ENCODE peak calls at places on chromosomes 3 and 15, in nine cellular contexts. X, E, Z, J, W, U, P, Q and N are unnamed samples.
A peak's percentile ranks its signal among the peaks of the same experiment; 100 is the strongest.

GRCh38 chr15:34434627-34435305 is 2.8 kb downstream of the GOLGA8A start:
- DNase-seq in X (no peak), E (no peak), Z (no peak), J (no peak), W (no peak), U (no peak), P (no peak), Q (no peak), N (no peak)

GRCh38 chr3:167318996-167319615 is 61.0 kb downstream of the ZBBX start:
- DNase-seq in X (no peak), E (no peak), Z (no peak), J (no peak), W (no peak), U (no peak), P (no peak), Q (no peak), N (peak; percentile 6)

GRCh38 chr3:182717216-182717615 is 76.1 kb upstream of the ATP11B start:
- DNase-seq in X (no peak), E (no peak), Z (no peak), J (peak; percentile 34), W (no peak), U (no peak), P (no peak), Q (peak; percentile 37), N (no peak)

GRCh38 chr15:89138999-89139612 is 50.9 kb downstream of the ABHD2 start:
- DNase-seq in X (no peak), E (no peak), Z (no peak), J (no peak), W (no peak), U (no peak), P (no peak), Q (no peak), N (no peak)

GRCh38 chr15:48595988-48596387 is 49.5 kb downstream of the FBN1 start:
- DNase-seq in X (no peak), E (no peak), Z (no peak), J (no peak), W (no peak), U (peak; percentile 15), P (no peak), Q (no peak), N (no peak)

GRCh38 chr3:43031490-43032216 is 52.5 kb downstream of the GASK1A start:
- DNase-seq in X (no peak), E (no peak), Z (no peak), J (no peak), W (no peak), U (no peak), P (no peak), Q (no peak), N (no peak)

GRCh38 chr3:182139627-182140357 is 428.1 kb downstream of the SOX2 start:
- DNase-seq in X (no peak), E (no peak), Z (no peak), J (no peak), W (no peak), U (no peak), P (no peak), Q (peak; percentile 8), N (no peak)

GRCh38 chr15:57994468-57995154 is 70.9 kb downstream of the ALDH1A2 start:
- DNase-seq in X (no peak), E (no peak), Z (peak; percentile 81), J (no peak), W (no peak), U (no peak), P (peak; percentile 43), Q (peak; percentile 14), N (no peak)

GRCh38 chr15:77596821-77597803 is 35.6 kb downstream of the LINGO1 start:
- DNase-seq in X (no peak), E (no peak), Z (no peak), J (no peak), W (no peak), U (no peak), P (no peak), Q (no peak), N (no peak)

GRCh38 chr15:64857421-64857820 is 15.7 kb downstream of the PLEKHO2 start:
- DNase-seq in X (no peak), E (no peak), Z (no peak), J (peak; percentile 72), W (no peak), U (no peak), P (peak; percentile 59), Q (no peak), N (peak; percentile 68)

GRCh38 chr3:59407425-59407824 is 357.6 kb upstream of the CFAP20DC start:
- DNase-seq in X (no peak), E (no peak), Z (no peak), J (no peak), W (no peak), U (no peak), P (no peak), Q (no peak), N (no peak)

GRCh38 chr3:190318666-190319065 is 3.6 kb downstream of the CLDN1 start:
- DNase-seq in X (no peak), E (no peak), Z (no peak), J (no peak), W (no peak), U (no peak), P (no peak), Q (no peak), N (peak; percentile 78)
- H3K4me3 ChIP-seq in X (no peak overlapping the region), E (peak overlapping the region; percentile 1), Z (no peak overlapping the region), J (peak overlapping the region; percentile 87), W (no peak overlapping the region), U (no peak overlapping the region), P (no peak overlapping the region), Q (no peak overlapping the region), N (no peak overlapping the region)

DNA sequence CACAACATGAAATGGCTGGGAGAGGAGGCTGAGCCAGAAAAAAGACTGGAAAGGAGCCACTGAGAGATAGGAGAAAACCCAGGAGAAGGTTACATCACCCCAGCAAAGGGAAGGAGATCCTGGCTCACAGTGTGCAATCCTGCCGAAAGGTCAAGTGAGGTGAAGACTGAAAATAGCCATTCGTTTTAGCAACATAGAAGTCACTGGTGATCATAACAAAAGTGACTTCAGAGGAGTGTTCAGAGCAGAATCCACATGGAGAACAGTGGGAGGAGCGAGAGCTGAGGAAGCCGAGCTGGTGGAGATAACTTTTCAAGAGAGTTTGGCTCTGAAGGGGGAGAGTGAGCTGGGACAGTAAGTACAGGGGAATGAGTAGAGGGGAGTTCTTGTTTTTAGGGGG is 5.4 kb upstream of the HEG1 start:
- DNase-seq in X (no peak), E (no peak), Z (no peak), J (no peak), W (no peak), U (no peak), P (no peak), Q (peak; percentile 48), N (no peak)
- TF ChIP-seq CTCF in X (no peak), E (no peak), Z (no peak), J (no peak), W (no peak), U (no peak), P (no peak), Q (no peak), N (no peak)

GRCh38 chr3:77081240-77081661 is 41.4 kb downstream of the ROBO2 start:
- DNase-seq in X (no peak), E (peak; percentile 62), Z (no peak), J (peak; percentile 86), W (no peak), U (no peak), P (peak; percentile 64), Q (peak; percentile 67), N (peak; percentile 97)

GRCh38 chr3:77078279-77078678 is 38.4 kb downstream of the ROBO2 start:
- DNase-seq in X (no peak), E (no peak), Z (no peak), J (no peak), W (no peak), U (no peak), P (no peak), Q (no peak), N (no peak)

GRCh38 chr3:77084511-77084910 is 44.6 kb downstream of the ROBO2 start:
- DNase-seq in X (no peak), E (no peak), Z (no peak), J (no peak), W (no peak), U (no peak), P (no peak), Q (no peak), N (no peak)

GRCh38 chr3:77079988-77080585 is 40.2 kb downstream of the ROBO2 start:
- DNase-seq in X (no peak), E (no peak), Z (no peak), J (no peak), W (no peak), U (no peak), P (no peak), Q (no peak), N (no peak)
- H3K4me3 ChIP-seq in X (no peak overlapping the region), E (no peak overlapping the region), Z (no peak overlapping the region), J (no peak overlapping the region), W (no peak overlapping the region), U (no peak overlapping the region), P (no peak overlapping the region), Q (no peak overlapping the region), N (no peak overlapping the region)

DNA sequence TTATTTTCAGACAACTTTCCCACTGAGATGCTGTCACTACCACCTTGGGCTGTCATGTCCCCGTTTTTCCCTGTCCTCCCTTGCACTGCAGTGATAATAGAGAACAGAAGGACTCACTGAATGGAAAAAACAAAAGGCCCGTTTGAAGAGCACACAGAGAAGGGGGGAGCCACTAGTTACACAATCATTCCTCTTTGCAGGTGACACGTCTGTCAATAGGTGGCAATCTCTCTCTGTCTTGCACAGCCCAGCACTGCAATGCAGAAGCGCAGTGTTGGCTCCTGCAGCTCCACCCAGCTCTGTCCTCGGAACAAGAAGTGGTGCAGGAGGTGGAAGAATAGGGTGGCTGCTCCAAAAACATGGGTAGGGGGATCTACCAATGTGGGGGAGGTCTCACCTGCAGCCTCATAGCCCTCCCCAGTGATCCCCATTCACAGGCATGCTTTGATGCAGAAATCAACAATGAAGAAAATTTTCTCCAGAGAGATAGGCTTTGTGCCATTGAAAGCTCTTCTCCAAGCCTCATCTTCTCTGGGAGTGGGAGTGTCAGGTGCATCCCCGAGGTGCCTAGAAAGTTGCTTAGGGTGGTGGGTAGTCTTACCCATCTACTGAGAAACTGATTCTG is 31.8 kb downstream of the FSTL1 start:
- DNase-seq in X (peak; percentile 57), E (peak; percentile 51), Z (peak; percentile 68), J (no peak), W (peak; percentile 8), U (peak; percentile 18), P (no peak), Q (peak; percentile 77), N (peak; percentile 69)
- TF ChIP-seq CTCF in X (peak; percentile 46), E (peak; percentile 46), Z (peak; percentile 58), J (peak; percentile 80), W (peak; percentile 52), U (peak; percentile 76), P (peak; percentile 17), Q (peak; percentile 64), N (peak; percentile 87)

GRCh38 chr3:127787556-127787955 is 34.8 kb downstream of the MGLL start:
- DNase-seq in X (no peak), E (no peak), Z (no peak), J (no peak), W (no peak), U (no peak), P (no peak), Q (no peak), N (no peak)
- H3K4me3 ChIP-seq in X (no peak overlapping the region), E (no peak overlapping the region), Z (no peak overlapping the region), J (no peak overlapping the region), W (no peak overlapping the region), U (no peak overlapping the region), P (no peak overlapping the region), Q (no peak overlapping the region), N (no peak overlapping the region)

DNA sequence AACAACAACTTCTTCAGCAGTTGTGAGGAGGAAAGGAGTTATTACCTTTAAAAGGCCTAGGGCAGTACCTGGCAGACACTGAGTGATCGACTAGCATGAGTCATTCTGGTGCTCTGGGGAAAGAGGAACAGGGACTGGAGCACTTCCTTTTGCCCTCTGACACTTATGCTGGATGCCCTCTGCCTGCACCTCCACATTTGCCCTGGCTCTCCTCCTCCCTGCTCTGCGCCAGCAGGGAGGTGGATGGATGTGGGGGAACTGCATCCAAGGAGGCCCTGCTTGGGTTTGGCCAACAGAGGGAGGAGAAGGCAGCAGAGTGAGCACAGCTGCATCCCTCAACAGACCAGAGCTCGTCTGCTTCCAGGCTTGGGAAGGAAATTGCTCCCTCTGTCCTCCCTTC is 75.1 kb downstream of the SEMA5B start:
- DNase-seq in X (no peak), E (no peak), Z (no peak), J (no peak), W (no peak), U (no peak), P (no peak), Q (no peak), N (peak; percentile 84)
- TF ChIP-seq CTCF in X (no peak), E (no peak), Z (peak; percentile 2), J (no peak), W (no peak), U (no peak), P (peak; percentile 16), Q (no peak), N (no peak)